ENCODE peak calls at places on chromosomes 7 and 10, in five cellular contexts. One of them, this sample, is unnamed. For H3K27me3, the result is how much of the 10 kb centered on the place peaks cover.

GRCh38 chr10:22333167-22333566 is 12.1 kb upstream of the SPAG6 start:
- DNase-seq in neuronal stem cell: peak
- DNase-seq in H1: no peak
- DNase-seq in mesenchymal stem cell: no peak
- DNase-seq in trophoblast cell: no peak
- DNase-seq in this sample: no peak

GRCh38 chr7:139450851-139451250 is 32.6 kb downstream of the KLRG2 start:
- DNase-seq in neuronal stem cell: no peak
- DNase-seq in H1: no peak
- DNase-seq in mesenchymal stem cell: no peak
- DNase-seq in trophoblast cell: peak
- DNase-seq in this sample: no peak

GRCh38 chr7:99002827-99003212 is 124.5 kb downstream of the TRRAP start:
- DNase-seq in neuronal stem cell: no peak
- DNase-seq in H1: no peak
- DNase-seq in mesenchymal stem cell: no peak
- DNase-seq in trophoblast cell: no peak
- DNase-seq in this sample: no peak

GRCh38 chr10:61841338-61841875 is 60.1 kb upstream of the ARID5B start:
- DNase-seq in neuronal stem cell: no peak
- DNase-seq in H1: no peak
- DNase-seq in mesenchymal stem cell: no peak
- DNase-seq in trophoblast cell: no peak
- DNase-seq in this sample: no peak

GRCh38 chr7:79090543-79090942 is 362.9 kb downstream of the MAGI2 start:
- DNase-seq in neuronal stem cell: no peak
- DNase-seq in H1: no peak
- DNase-seq in mesenchymal stem cell: peak
- DNase-seq in trophoblast cell: no peak
- DNase-seq in this sample: no peak

GRCh38 chr10:10745281-10745680 is 272.4 kb upstream of the CELF2 start:
- DNase-seq in neuronal stem cell: no peak
- DNase-seq in H1: no peak
- DNase-seq in mesenchymal stem cell: no peak
- DNase-seq in trophoblast cell: no peak
- DNase-seq in this sample: no peak

GRCh38 chr7:94244760-94245159 is 149.9 kb upstream of the COL1A2 start:
- DNase-seq in neuronal stem cell: no peak
- DNase-seq in H1: no peak
- DNase-seq in mesenchymal stem cell: no peak
- DNase-seq in trophoblast cell: no peak
- DNase-seq in this sample: no peak

GRCh38 chr7:132116369-132116768 is 459.9 kb downstream of the PLXNA4 start:
- DNase-seq in neuronal stem cell: no peak
- DNase-seq in H1: no peak
- DNase-seq in mesenchymal stem cell: no peak
- DNase-seq in trophoblast cell: peak
- DNase-seq in this sample: no peak

GRCh38 chr7:108308913-108309312 is 147.3 kb downstream of the NRCAM start:
- DNase-seq in neuronal stem cell: no peak
- DNase-seq in H1: no peak
- DNase-seq in mesenchymal stem cell: peak
- DNase-seq in trophoblast cell: peak
- DNase-seq in this sample: no peak

GRCh38 chr7:116180302-116180701 is 30.0 kb upstream of the TES start:
- DNase-seq in neuronal stem cell: peak
- DNase-seq in H1: no peak
- DNase-seq in mesenchymal stem cell: peak
- DNase-seq in trophoblast cell: no peak
- DNase-seq in this sample: no peak

GRCh38 chr10:110209926-110210662 is 2.7 kb downstream of the MXI1 start:
- DNase-seq in neuronal stem cell: no peak
- DNase-seq in H1: no peak
- DNase-seq in mesenchymal stem cell: peak
- DNase-seq in trophoblast cell: peak
- DNase-seq in this sample: peak

GRCh38 chr10:1381339-1381738 is 325.2 kb downstream of the WDR37 start:
- DNase-seq in neuronal stem cell: no peak
- DNase-seq in H1: no peak
- DNase-seq in mesenchymal stem cell: no peak
- DNase-seq in trophoblast cell: no peak
- DNase-seq in this sample: peak

GRCh38 chr10:80611481-80611880 is 73.8 kb downstream of the SH2D4B start:
- DNase-seq in neuronal stem cell: no peak
- DNase-seq in H1: no peak
- DNase-seq in mesenchymal stem cell: no peak
- DNase-seq in trophoblast cell: no peak
- DNase-seq in this sample: no peak

GRCh38 chr10:6023661-6024333 is 38.4 kb downstream of the IL2RA start:
- DNase-seq in neuronal stem cell: no peak
- DNase-seq in H1: no peak
- DNase-seq in mesenchymal stem cell: no peak
- DNase-seq in trophoblast cell: peak
- DNase-seq in this sample: no peak

GRCh38 chr10:66747451-66747850 is 178.4 kb upstream of the LRRTM3 start:
- DNase-seq in neuronal stem cell: no peak
- DNase-seq in H1: no peak
- DNase-seq in mesenchymal stem cell: peak
- DNase-seq in trophoblast cell: peak
- DNase-seq in this sample: no peak

GRCh38 chr7:105721571-105722104 is 140.3 kb upstream of the EFCAB10 start:
- DNase-seq in neuronal stem cell: no peak
- DNase-seq in H1: peak
- DNase-seq in mesenchymal stem cell: no peak
- DNase-seq in trophoblast cell: no peak
- DNase-seq in this sample: peak

GRCh38 chr7:135664046-135664589 is 1.8 kb downstream of the STMP1 start:
- DNase-seq in neuronal stem cell: no peak
- DNase-seq in H1: no peak
- DNase-seq in mesenchymal stem cell: peak
- DNase-seq in trophoblast cell: peak
- DNase-seq in this sample: no peak

GRCh38 chr10:84938117-84938905 is 609.9 kb downstream of the CCSER2 start:
- DNase-seq in neuronal stem cell: no peak
- DNase-seq in H1: no peak
- DNase-seq in mesenchymal stem cell: no peak
- DNase-seq in trophoblast cell: no peak
- DNase-seq in this sample: no peak

GRCh38 chr10:84935772-84936171 is 607.4 kb downstream of the CCSER2 start:
- DNase-seq in neuronal stem cell: no peak
- DNase-seq in H1: no peak
- DNase-seq in mesenchymal stem cell: no peak
- DNase-seq in trophoblast cell: no peak
- DNase-seq in this sample: no peak

DNA sequence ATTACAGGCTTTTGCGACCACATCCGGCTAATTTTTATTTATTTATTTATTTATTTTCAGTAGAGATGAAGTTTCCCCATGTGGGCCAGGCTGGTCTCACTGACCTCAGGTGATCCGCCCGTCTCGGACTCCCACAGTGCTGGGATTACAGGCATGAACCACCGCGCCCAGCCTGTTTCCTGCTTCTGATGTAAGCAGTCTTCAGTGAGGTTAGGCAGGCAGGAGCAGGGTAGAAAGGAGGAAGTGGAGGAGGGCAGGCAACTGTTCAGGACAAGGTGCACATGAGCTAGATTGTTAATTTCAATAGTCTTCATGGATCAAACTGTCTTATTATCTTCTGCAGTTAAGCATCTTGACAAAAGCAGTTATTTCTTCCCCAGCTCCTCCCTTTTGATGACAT is 605.0 kb downstream of the CCSER2 start:
- DNase-seq in neuronal stem cell: no peak
- DNase-seq in H1: no peak
- DNase-seq in mesenchymal stem cell: no peak
- DNase-seq in trophoblast cell: no peak
- DNase-seq in this sample: no peak
- H2BK12ac ChIP-seq in neuronal stem cell: no peak
- H2BK12ac ChIP-seq in H1: no peak
- H2BK12ac ChIP-seq in mesenchymal stem cell: no peak
- H2BK12ac ChIP-seq in trophoblast cell: no peak
- H2BK12ac ChIP-seq in this sample: no peak

DNA sequence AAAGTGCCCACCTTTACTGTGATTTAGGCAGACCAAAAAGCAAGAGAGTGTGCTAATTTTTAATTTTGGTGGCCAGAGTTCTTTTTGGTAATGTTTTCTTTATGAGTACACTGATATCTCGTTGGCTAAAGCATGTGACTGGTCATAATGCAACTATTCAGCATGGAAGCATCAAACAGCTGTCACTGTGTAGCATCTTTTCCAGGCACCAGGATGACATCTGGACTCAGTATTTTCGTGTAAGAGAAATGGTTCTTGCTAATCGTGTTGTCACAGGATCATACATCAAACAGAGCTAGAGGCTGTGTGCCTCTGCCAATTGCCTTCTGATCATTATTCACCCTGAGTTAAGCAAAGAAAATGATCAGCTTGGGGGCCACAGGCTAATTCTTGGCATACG is 118.9 kb downstream of the SND1 start:
- DNase-seq in neuronal stem cell: no peak
- DNase-seq in H1: no peak
- DNase-seq in mesenchymal stem cell: peak
- DNase-seq in trophoblast cell: no peak
- DNase-seq in this sample: no peak
- H2AK5ac ChIP-seq in neuronal stem cell: no peak
- H2AK5ac ChIP-seq in H1: no peak
- H2AK5ac ChIP-seq in mesenchymal stem cell: no peak
- H2AK5ac ChIP-seq in trophoblast cell: no peak
- H2AK5ac ChIP-seq in this sample: no peak

GRCh38 chr10:119208553-119208940 is 1.2 kb downstream of the GRK5 start:
- DNase-seq in neuronal stem cell: no peak
- DNase-seq in H1: no peak
- DNase-seq in mesenchymal stem cell: peak
- DNase-seq in trophoblast cell: no peak
- DNase-seq in this sample: no peak

GRCh38 chr10:119210633-119211032 is 3.3 kb downstream of the GRK5 start:
- DNase-seq in neuronal stem cell: no peak
- DNase-seq in H1: no peak
- DNase-seq in mesenchymal stem cell: no peak
- DNase-seq in trophoblast cell: no peak
- DNase-seq in this sample: no peak

GRCh38 chr10:119211176-119211575 is 3.8 kb downstream of the GRK5 start:
- DNase-seq in neuronal stem cell: no peak
- DNase-seq in H1: no peak
- DNase-seq in mesenchymal stem cell: peak
- DNase-seq in trophoblast cell: no peak
- DNase-seq in this sample: no peak

GRCh38 chr10:119209050-119209735 is 1.8 kb downstream of the GRK5 start:
- DNase-seq in neuronal stem cell: peak
- DNase-seq in H1: no peak
- DNase-seq in mesenchymal stem cell: peak
- DNase-seq in trophoblast cell: peak
- DNase-seq in this sample: peak

GRCh38 chr10:119209736-119210355 is 2.5 kb downstream of the GRK5 start:
- DNase-seq in neuronal stem cell: no peak
- DNase-seq in H1: no peak
- DNase-seq in mesenchymal stem cell: peak
- DNase-seq in trophoblast cell: no peak
- DNase-seq in this sample: no peak
- H3K27me3 ChIP-seq in neuronal stem cell: under half
- H3K27me3 ChIP-seq in H1: under half
- H3K27me3 ChIP-seq in mesenchymal stem cell: under half
- H3K27me3 ChIP-seq in trophoblast cell: under half
- H3K27me3 ChIP-seq in this sample: under half

DNA sequence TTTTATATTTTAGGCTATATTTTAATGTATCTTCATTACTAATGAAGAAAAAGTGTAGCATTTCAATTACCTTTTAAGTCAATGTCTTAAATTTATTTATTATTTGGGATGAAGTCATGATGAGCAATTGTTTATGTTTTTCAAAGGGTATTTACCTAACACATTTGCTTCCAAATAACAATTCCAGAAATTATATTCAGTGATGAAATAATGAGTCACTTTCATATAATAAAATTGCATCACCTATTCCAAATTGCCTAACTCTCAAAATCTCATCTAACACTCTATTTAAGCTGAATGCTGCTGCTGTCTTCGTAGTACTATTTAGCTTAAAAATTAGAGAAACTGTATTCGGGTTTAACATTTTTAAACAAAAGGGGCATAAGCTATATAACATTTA is 97.7 kb downstream of the PRKG1 start:
- DNase-seq in neuronal stem cell: no peak
- DNase-seq in H1: no peak
- DNase-seq in mesenchymal stem cell: peak
- DNase-seq in trophoblast cell: no peak
- DNase-seq in this sample: no peak
- H2BK12ac ChIP-seq in neuronal stem cell: no peak
- H2BK12ac ChIP-seq in H1: no peak
- H2BK12ac ChIP-seq in mesenchymal stem cell: no peak
- H2BK12ac ChIP-seq in trophoblast cell: no peak
- H2BK12ac ChIP-seq in this sample: no peak

GRCh38 chr7:30799976-30800661 is 28.9 kb downstream of the MINDY4 start:
- DNase-seq in neuronal stem cell: no peak
- DNase-seq in H1: no peak
- DNase-seq in mesenchymal stem cell: peak
- DNase-seq in trophoblast cell: no peak
- DNase-seq in this sample: no peak
- H2AK5ac ChIP-seq in neuronal stem cell: no peak
- H2AK5ac ChIP-seq in H1: no peak
- H2AK5ac ChIP-seq in mesenchymal stem cell: peak
- H2AK5ac ChIP-seq in trophoblast cell: no peak
- H2AK5ac ChIP-seq in this sample: no peak

GRCh38 chr10:119535837-119536507 is 6.5 kb downstream of the RGS10 start:
- DNase-seq in neuronal stem cell: no peak
- DNase-seq in H1: no peak
- DNase-seq in mesenchymal stem cell: no peak
- DNase-seq in trophoblast cell: no peak
- DNase-seq in this sample: no peak
- H3K27me3 ChIP-seq in neuronal stem cell: under half
- H3K27me3 ChIP-seq in H1: under half
- H3K27me3 ChIP-seq in mesenchymal stem cell: under half
- H3K27me3 ChIP-seq in trophoblast cell: under half
- H3K27me3 ChIP-seq in this sample: under half

GRCh38 chr10:83222300-83222699 is 917.0 kb upstream of the GHITM start:
- DNase-seq in neuronal stem cell: no peak
- DNase-seq in H1: no peak
- DNase-seq in mesenchymal stem cell: no peak
- DNase-seq in trophoblast cell: no peak
- DNase-seq in this sample: no peak
- H2BK12ac ChIP-seq in neuronal stem cell: no peak
- H2BK12ac ChIP-seq in H1: no peak
- H2BK12ac ChIP-seq in mesenchymal stem cell: no peak
- H2BK12ac ChIP-seq in trophoblast cell: no peak
- H2BK12ac ChIP-seq in this sample: no peak

GRCh38 chr10:122878799-122879338 is 512 bp downstream of the FAM24B start:
- DNase-seq in neuronal stem cell: no peak
- DNase-seq in H1: no peak
- DNase-seq in mesenchymal stem cell: no peak
- DNase-seq in trophoblast cell: no peak
- DNase-seq in this sample: no peak
- H2AK5ac ChIP-seq in neuronal stem cell: peak
- H2AK5ac ChIP-seq in H1: peak
- H2AK5ac ChIP-seq in mesenchymal stem cell: no peak
- H2AK5ac ChIP-seq in trophoblast cell: no peak
- H2AK5ac ChIP-seq in this sample: no peak

GRCh38 chr10:15869935-15870334 is 9.6 kb upstream of the MINDY3 start:
- DNase-seq in neuronal stem cell: no peak
- DNase-seq in H1: no peak
- DNase-seq in mesenchymal stem cell: no peak
- DNase-seq in trophoblast cell: no peak
- DNase-seq in this sample: no peak
- H3K27me3 ChIP-seq in neuronal stem cell: under half
- H3K27me3 ChIP-seq in H1: under half
- H3K27me3 ChIP-seq in mesenchymal stem cell: under half
- H3K27me3 ChIP-seq in trophoblast cell: under half
- H3K27me3 ChIP-seq in this sample: under half

This sample was measured in H9.